ENCODE peak calls at places on chromosomes 4 and X, in six cellular contexts. One of them, this sample, is unnamed.

GRCh38 chr4:76301068-76301774 is 5.3 kb upstream of the STBD1 start:
- DNase-seq in IMR-90: peak
- DNase-seq in K562: peak
- DNase-seq in stomach: no peak
- DNase-seq in colonic mucosa: no peak
- DNase-seq in GM12864: peak
- DNase-seq in this sample: no peak

GRCh38 chr4:68447201-68447600 is at the start of gene TMPRSS11E:
- DNase-seq in IMR-90: no peak
- DNase-seq in K562: no peak
- DNase-seq in stomach: no peak
- DNase-seq in colonic mucosa: no peak
- DNase-seq in GM12864: no peak
- DNase-seq in this sample: no peak

GRCh38 chr4:7911044-7911578 is 28.6 kb downstream of the AFAP1 start:
- DNase-seq in IMR-90: peak
- DNase-seq in K562: no peak
- DNase-seq in stomach: no peak
- DNase-seq in colonic mucosa: peak
- DNase-seq in GM12864: no peak
- DNase-seq in this sample: no peak

GRCh38 chr4:127015616-127016015 is 617.1 kb upstream of the INTU start:
- DNase-seq in IMR-90: no peak
- DNase-seq in K562: no peak
- DNase-seq in stomach: no peak
- DNase-seq in colonic mucosa: no peak
- DNase-seq in GM12864: no peak
- DNase-seq in this sample: no peak

GRCh38 chr4:71147261-71147660 is 153.8 kb downstream of the DCK start:
- DNase-seq in IMR-90: peak
- DNase-seq in K562: no peak
- DNase-seq in stomach: no peak
- DNase-seq in colonic mucosa: no peak
- DNase-seq in GM12864: no peak
- DNase-seq in this sample: no peak

GRCh38 chr4:152938237-152938969 is 2.3 kb downstream of the FHDC1 start:
- DNase-seq in IMR-90: no peak
- DNase-seq in K562: no peak
- DNase-seq in stomach: peak
- DNase-seq in colonic mucosa: peak
- DNase-seq in GM12864: no peak
- DNase-seq in this sample: no peak

GRCh38 chr4:7392438-7393374 is 42.0 kb downstream of the PSAPL1 start:
- DNase-seq in IMR-90: peak
- DNase-seq in K562: no peak
- DNase-seq in stomach: peak
- DNase-seq in colonic mucosa: no peak
- DNase-seq in GM12864: no peak
- DNase-seq in this sample: no peak

GRCh38 chr4:177033632-177034031 is 240.9 kb upstream of the VEGFC start:
- DNase-seq in IMR-90: no peak
- DNase-seq in K562: no peak
- DNase-seq in stomach: no peak
- DNase-seq in colonic mucosa: no peak
- DNase-seq in GM12864: no peak
- DNase-seq in this sample: no peak

GRCh38 chr4:70559216-70559830 is 32.7 kb upstream of the AMBN start:
- DNase-seq in IMR-90: peak
- DNase-seq in K562: peak
- DNase-seq in stomach: peak
- DNase-seq in colonic mucosa: peak
- DNase-seq in GM12864: no peak
- DNase-seq in this sample: peak

GRCh38 chr4:129113438-129113837 is 17.5 kb downstream of the C4orf33 start:
- DNase-seq in IMR-90: no peak
- DNase-seq in K562: no peak
- DNase-seq in stomach: no peak
- DNase-seq in colonic mucosa: no peak
- DNase-seq in GM12864: no peak
- DNase-seq in this sample: no peak

GRCh38 chr4:185813133-185813532 is 1.1 kb upstream of the SORBS2 start:
- DNase-seq in IMR-90: no peak
- DNase-seq in K562: no peak
- DNase-seq in stomach: no peak
- DNase-seq in colonic mucosa: no peak
- DNase-seq in GM12864: no peak
- DNase-seq in this sample: no peak
- H3K4me3 ChIP-seq in IMR-90: no peak
- H3K4me3 ChIP-seq in K562: no peak
- H3K4me3 ChIP-seq in stomach: no peak
- H3K4me3 ChIP-seq in colonic mucosa: no peak
- H3K4me3 ChIP-seq in GM12864: no peak
- H3K4me3 ChIP-seq in this sample: no peak

GRCh38 chr4:167234388-167234881 is at the start of gene SPOCK3:
- DNase-seq in IMR-90: no peak
- DNase-seq in K562: no peak
- DNase-seq in stomach: peak
- DNase-seq in colonic mucosa: no peak
- DNase-seq in GM12864: no peak
- DNase-seq in this sample: peak

GRCh38 chr4:167238226-167238625 is 3.9 kb upstream of the SPOCK3 start:
- DNase-seq in IMR-90: no peak
- DNase-seq in K562: no peak
- DNase-seq in stomach: no peak
- DNase-seq in colonic mucosa: no peak
- DNase-seq in GM12864: no peak
- DNase-seq in this sample: no peak

GRCh38 chr4:167233523-167234387 is 539 bp downstream of the SPOCK3 start:
- DNase-seq in IMR-90: no peak
- DNase-seq in K562: no peak
- DNase-seq in stomach: no peak
- DNase-seq in colonic mucosa: no peak
- DNase-seq in GM12864: no peak
- DNase-seq in this sample: peak

DNA sequence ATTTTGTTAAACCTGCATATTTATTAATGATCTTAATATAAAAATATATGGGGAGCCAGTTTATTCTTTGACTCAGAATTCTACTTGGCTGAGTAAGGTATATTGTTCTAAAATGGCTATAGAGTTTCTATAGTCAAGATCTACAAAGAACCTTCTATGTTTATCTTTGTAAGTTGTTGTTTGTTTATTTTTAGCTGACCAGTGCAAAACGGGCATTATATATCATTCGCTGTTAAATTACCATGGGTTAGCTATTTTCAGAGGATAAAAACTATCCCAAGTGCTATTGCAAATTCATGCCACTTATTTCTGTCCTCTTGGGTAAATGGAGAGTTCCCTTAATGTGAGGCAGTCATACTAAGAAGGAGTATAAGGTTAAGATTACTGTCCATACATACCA is 5.3 kb upstream of the SPOCK3 start:
- DNase-seq in IMR-90: no peak
- DNase-seq in K562: no peak
- DNase-seq in stomach: no peak
- DNase-seq in colonic mucosa: no peak
- DNase-seq in GM12864: no peak
- DNase-seq in this sample: no peak
- H3K4me3 ChIP-seq in IMR-90: no peak
- H3K4me3 ChIP-seq in K562: no peak
- H3K4me3 ChIP-seq in stomach: no peak
- H3K4me3 ChIP-seq in colonic mucosa: no peak
- H3K4me3 ChIP-seq in GM12864: no peak
- H3K4me3 ChIP-seq in this sample: no peak

DNA sequence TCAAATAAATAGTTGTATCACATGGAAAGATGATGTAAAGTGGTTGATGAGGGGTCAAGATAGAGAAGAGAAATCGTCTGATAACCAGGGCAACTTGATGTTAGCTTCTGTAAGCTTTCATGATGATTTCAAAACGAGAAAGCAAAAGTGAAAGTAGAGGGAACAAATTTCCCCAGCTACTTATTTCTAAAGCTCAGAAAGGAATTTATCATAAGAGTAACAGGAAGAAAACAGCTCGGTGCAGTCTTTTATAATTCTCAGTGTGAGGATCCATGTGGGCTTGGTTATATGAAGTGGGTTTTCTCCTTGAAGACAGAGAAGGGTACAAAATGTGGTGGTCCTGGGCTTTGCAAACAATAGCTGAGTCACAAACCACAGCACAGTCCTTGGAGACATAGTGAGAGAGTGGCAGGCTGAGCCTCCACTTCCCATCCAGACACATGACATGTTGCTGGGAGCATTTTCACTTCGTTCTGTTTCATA is 32.1 kb upstream of the GLRA2 start:
- DNase-seq in IMR-90: peak
- DNase-seq in K562: no peak
- DNase-seq in stomach: no peak
- DNase-seq in colonic mucosa: no peak
- DNase-seq in GM12864: peak
- DNase-seq in this sample: no peak
- H3K4me3 ChIP-seq in IMR-90: peak
- H3K4me3 ChIP-seq in K562: no peak
- H3K4me3 ChIP-seq in stomach: peak
- H3K4me3 ChIP-seq in colonic mucosa: no peak
- H3K4me3 ChIP-seq in GM12864: no peak
- H3K4me3 ChIP-seq in this sample: peak

DNA sequence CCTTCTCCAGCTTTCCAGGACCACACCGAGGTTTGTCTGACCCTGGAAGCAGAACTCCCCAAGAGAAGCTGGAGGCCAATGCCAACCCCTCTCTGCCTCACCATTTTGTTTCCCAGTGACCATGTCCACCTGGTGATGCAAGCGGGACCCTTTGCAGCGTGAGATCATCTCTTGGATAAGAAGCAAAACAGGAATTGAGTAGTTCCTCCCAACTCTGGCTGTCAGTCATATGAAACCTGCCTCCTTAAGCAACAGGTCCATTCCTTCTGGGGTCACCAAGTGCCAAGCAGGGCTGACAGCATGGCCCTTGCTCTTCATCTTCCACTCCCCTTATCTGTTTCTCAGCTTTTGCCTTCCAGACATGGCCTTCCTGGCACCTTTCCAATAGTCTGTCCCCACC is 41.3 kb upstream of the MTM1 start:
- DNase-seq in IMR-90: no peak
- DNase-seq in K562: no peak
- DNase-seq in stomach: no peak
- DNase-seq in colonic mucosa: no peak
- DNase-seq in GM12864: no peak
- DNase-seq in this sample: no peak
- H3K4me3 ChIP-seq in IMR-90: no peak
- H3K4me3 ChIP-seq in K562: no peak
- H3K4me3 ChIP-seq in stomach: no peak
- H3K4me3 ChIP-seq in colonic mucosa: no peak
- H3K4me3 ChIP-seq in GM12864: no peak
- H3K4me3 ChIP-seq in this sample: no peak

GRCh38 chr4:105588252-105588651 is 35.8 kb downstream of the ARHGEF38 start:
- DNase-seq in IMR-90: no peak
- DNase-seq in K562: no peak
- DNase-seq in stomach: no peak
- DNase-seq in colonic mucosa: no peak
- DNase-seq in GM12864: no peak
- DNase-seq in this sample: peak
- H3K4me3 ChIP-seq in IMR-90: no peak
- H3K4me3 ChIP-seq in K562: no peak
- H3K4me3 ChIP-seq in stomach: no peak
- H3K4me3 ChIP-seq in colonic mucosa: no peak
- H3K4me3 ChIP-seq in GM12864: no peak
- H3K4me3 ChIP-seq in this sample: no peak

GRCh38 chr4:37482236-37482635 is 203.9 kb downstream of the RELL1 start:
- DNase-seq in IMR-90: no peak
- DNase-seq in K562: no peak
- DNase-seq in stomach: no peak
- DNase-seq in colonic mucosa: no peak
- DNase-seq in GM12864: no peak
- DNase-seq in this sample: no peak
- H3K4me3 ChIP-seq in IMR-90: no peak
- H3K4me3 ChIP-seq in K562: no peak
- H3K4me3 ChIP-seq in stomach: no peak
- H3K4me3 ChIP-seq in colonic mucosa: no peak
- H3K4me3 ChIP-seq in GM12864: no peak
- H3K4me3 ChIP-seq in this sample: no peak

GRCh38 chr4:150323551-150324325 is 245.5 kb downstream of the DCLK2 start:
- DNase-seq in IMR-90: peak
- DNase-seq in K562: no peak
- DNase-seq in stomach: no peak
- DNase-seq in colonic mucosa: no peak
- DNase-seq in GM12864: no peak
- DNase-seq in this sample: no peak
- H3K4me3 ChIP-seq in IMR-90: no peak
- H3K4me3 ChIP-seq in K562: no peak
- H3K4me3 ChIP-seq in stomach: no peak
- H3K4me3 ChIP-seq in colonic mucosa: no peak
- H3K4me3 ChIP-seq in GM12864: no peak
- H3K4me3 ChIP-seq in this sample: no peak

GRCh38 chr4:154590329-154591006 is at the start of gene FGA:
- DNase-seq in IMR-90: no peak
- DNase-seq in K562: no peak
- DNase-seq in stomach: no peak
- DNase-seq in colonic mucosa: peak
- DNase-seq in GM12864: no peak
- DNase-seq in this sample: no peak
- H3K4me3 ChIP-seq in IMR-90: no peak
- H3K4me3 ChIP-seq in K562: no peak
- H3K4me3 ChIP-seq in stomach: no peak
- H3K4me3 ChIP-seq in colonic mucosa: no peak
- H3K4me3 ChIP-seq in GM12864: no peak
- H3K4me3 ChIP-seq in this sample: no peak

DNA sequence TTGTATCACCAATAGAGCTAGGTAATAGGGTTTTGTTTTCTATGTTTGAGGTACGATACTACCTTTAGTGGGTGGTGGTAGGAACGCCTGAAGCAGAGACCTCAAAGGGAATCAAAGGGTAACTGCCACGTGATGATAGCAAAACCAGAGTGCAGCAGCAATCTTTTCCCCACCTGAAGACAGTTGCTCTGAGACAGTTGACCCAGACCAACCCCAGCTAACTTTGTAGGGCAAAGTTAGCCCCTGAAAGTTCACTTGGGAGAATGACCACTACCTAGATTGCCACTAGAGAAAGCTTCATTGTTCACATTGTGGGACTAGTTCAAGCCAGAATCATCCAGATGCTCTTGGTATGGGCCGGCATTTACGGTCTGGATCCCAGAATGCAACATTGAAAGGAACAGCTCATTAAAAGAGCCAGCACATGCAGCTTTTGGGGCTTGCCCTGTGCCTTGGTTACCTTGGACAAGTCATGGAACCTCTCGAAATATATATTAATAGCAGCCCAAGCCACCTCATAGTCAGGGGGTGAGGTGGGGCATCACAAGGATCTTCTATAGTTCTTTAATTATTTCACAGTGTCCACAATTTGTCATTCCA is 4.0 kb downstream of the SEPTIN6 start:
- DNase-seq in IMR-90: no peak
- DNase-seq in K562: no peak
- DNase-seq in stomach: no peak
- DNase-seq in colonic mucosa: no peak
- DNase-seq in GM12864: no peak
- DNase-seq in this sample: no peak
- H3K4me3 ChIP-seq in IMR-90: no peak
- H3K4me3 ChIP-seq in K562: no peak
- H3K4me3 ChIP-seq in stomach: no peak
- H3K4me3 ChIP-seq in colonic mucosa: no peak
- H3K4me3 ChIP-seq in GM12864: peak
- H3K4me3 ChIP-seq in this sample: no peak

DNA sequence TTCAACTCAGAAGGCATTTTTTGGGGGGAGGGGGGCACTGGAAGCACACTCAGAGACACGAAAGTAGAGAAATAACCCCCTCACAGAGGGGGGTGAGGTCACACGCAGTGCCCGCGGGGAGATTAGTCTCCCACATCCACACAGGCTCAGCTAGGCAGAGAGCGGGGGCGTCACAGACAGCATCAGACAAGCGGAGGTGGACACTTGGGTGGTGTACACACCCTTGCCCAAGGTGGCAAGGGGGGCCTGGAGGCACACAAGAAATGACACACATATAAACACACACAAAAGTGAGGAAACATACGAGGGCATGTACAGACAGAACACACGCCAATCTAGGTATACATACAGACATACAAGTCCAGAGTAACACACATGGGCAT is 637 bp upstream of the SYN1 start:
- DNase-seq in IMR-90: no peak
- DNase-seq in K562: no peak
- DNase-seq in stomach: no peak
- DNase-seq in colonic mucosa: no peak
- DNase-seq in GM12864: no peak
- DNase-seq in this sample: no peak
- H3K4me3 ChIP-seq in IMR-90: no peak
- H3K4me3 ChIP-seq in K562: no peak
- H3K4me3 ChIP-seq in stomach: no peak
- H3K4me3 ChIP-seq in colonic mucosa: no peak
- H3K4me3 ChIP-seq in GM12864: no peak
- H3K4me3 ChIP-seq in this sample: no peak